ENCODE peak calls at places on chromosomes 16 and 17, in nine cellular contexts. T is stomach, K is OCI-LY7, I is H9, N is vagina, Q is tibial nerve, C is fibroblast of lung, H is mammary epithelial cell, Y is PC-9. J is an unnamed sample.

GRCh38 chr16:75304521-75305363 is 53.3 kb upstream of the BCAR1 start:
- DNase-seq in T (peak; percentile 28), K (no peak), I (no peak), N (no peak), Q (no peak), C (peak; percentile 89), H (peak; percentile 91), Y (peak; percentile 34), J (no peak)

GRCh38 chr16:13153696-13154095 is 252.3 kb downstream of the SHISA9 start:
- DNase-seq in T (no peak), K (no peak), I (no peak), N (peak; percentile 18), Q (no peak), C (no peak), H (no peak), Y (no peak), J (no peak)

GRCh38 chr17:81537856-81538555 is 9.8 kb downstream of the FSCN2 start:
- DNase-seq in T (no peak), K (peak; percentile 35), I (no peak), N (no peak), Q (no peak), C (no peak), H (no peak), Y (no peak), J (no peak)

GRCh38 chr16:66477028-66477515 is 50.0 kb downstream of the BEAN1 start:
- DNase-seq in T (no peak), K (no peak), I (no peak), N (no peak), Q (no peak), C (no peak), H (no peak), Y (no peak), J (no peak)

GRCh38 chr17:79933863-79934652 is 94.8 kb upstream of the CBX4 start:
- DNase-seq in T (peak; percentile 71), K (peak; percentile 26), I (no peak), N (no peak), Q (no peak), C (no peak), H (no peak), Y (peak; percentile 62), J (no peak)

GRCh38 chr17:28665994-28666393 is 4.0 kb downstream of the SUPT6H start:
- DNase-seq in T (no peak), K (no peak), I (no peak), N (no peak), Q (no peak), C (no peak), H (no peak), Y (no peak), J (no peak)

GRCh38 chr17:5331506-5331905 is 49.4 kb downstream of the RABEP1 start:
- DNase-seq in T (no peak), K (no peak), I (no peak), N (no peak), Q (no peak), C (peak; percentile 12), H (no peak), Y (no peak), J (no peak)

GRCh38 chr16:85029413-85029794 is 1.8 kb downstream of the KIAA0513 start:
- DNase-seq in T (no peak), K (no peak), I (no peak), N (no peak), Q (no peak), C (peak; percentile 26), H (peak; percentile 87), Y (no peak), J (peak; percentile 54)

GRCh38 chr16:81224836-81225235 is 13.7 kb upstream of the BCO1 start:
- DNase-seq in T (no peak), K (no peak), I (no peak), N (no peak), Q (no peak), C (no peak), H (no peak), Y (no peak), J (no peak)

GRCh38 chr16:10526962-10527361 is 53.4 kb downstream of the EMP2 start:
- DNase-seq in T (no peak), K (no peak), I (no peak), N (no peak), Q (no peak), C (no peak), H (no peak), Y (no peak), J (no peak)

GRCh38 chr17:40550608-40551007 is 14.7 kb downstream of the CCR7 start:
- DNase-seq in T (peak; percentile 25), K (no peak), I (no peak), N (peak; percentile 94), Q (no peak), C (peak; percentile 93), H (no peak), Y (no peak), J (no peak)
- H3K4me1 ChIP-seq in T (peaks cover 64% of the 10 kb centered on the region), K (peaks cover 44% of the 10 kb centered on the region), I (no peaks in the 10 kb centered on the region), N (peaks cover 87% of the 10 kb centered on the region), Q (peaks cover 57% of the 10 kb centered on the region), C (peaks cover 57% of the 10 kb centered on the region), H (peaks cover 39% of the 10 kb centered on the region), Y (peaks cover 51% of the 10 kb centered on the region), J (no peaks in the 10 kb centered on the region)

GRCh38 chr17:4159761-4160160 is 16.8 kb downstream of the CYB5D2 start:
- DNase-seq in T (no peak), K (no peak), I (no peak), N (no peak), Q (no peak), C (no peak), H (no peak), Y (no peak), J (no peak)

GRCh38 chr17:4155980-4156620 is 13.1 kb downstream of the CYB5D2 start:
- DNase-seq in T (no peak), K (no peak), I (no peak), N (no peak), Q (no peak), C (no peak), H (no peak), Y (no peak), J (no peak)

GRCh38 chr17:4156750-4157381 is 13.9 kb downstream of the CYB5D2 start:
- DNase-seq in T (no peak), K (peak; percentile 11), I (peak; percentile 72), N (no peak), Q (no peak), C (no peak), H (no peak), Y (no peak), J (peak; percentile 21)

GRCh38 chr17:4160294-4160859 is 17.4 kb downstream of the CYB5D2 start:
- DNase-seq in T (no peak), K (no peak), I (no peak), N (no peak), Q (no peak), C (no peak), H (no peak), Y (no peak), J (no peak)

GRCh38 chr17:4157618-4158333 is 14.8 kb downstream of the CYB5D2 start:
- DNase-seq in T (no peak), K (no peak), I (no peak), N (no peak), Q (no peak), C (no peak), H (no peak), Y (no peak), J (no peak)
- H3K4me1 ChIP-seq in T (peaks cover 6% of the 10 kb centered on the region), K (peaks cover 4% of the 10 kb centered on the region), I (no peaks in the 10 kb centered on the region), N (peaks cover 21% of the 10 kb centered on the region), Q (no peaks in the 10 kb centered on the region), C (peaks cover 12% of the 10 kb centered on the region), H (peaks cover 27% of the 10 kb centered on the region), Y (peaks cover 30% of the 10 kb centered on the region), J (peaks cover 15% of the 10 kb centered on the region)

GRCh38 chr16:28182183-28182582 is 29.6 kb downstream of the XPO6 start:
- DNase-seq in T (no peak), K (no peak), I (no peak), N (no peak), Q (no peak), C (peak; percentile 36), H (no peak), Y (no peak), J (no peak)

GRCh38 chr16:28183441-28183840 is 28.3 kb downstream of the XPO6 start:
- DNase-seq in T (no peak), K (no peak), I (no peak), N (no peak), Q (no peak), C (no peak), H (no peak), Y (no peak), J (no peak)

GRCh38 chr16:28183930-28184329 is 27.8 kb downstream of the XPO6 start:
- DNase-seq in T (no peak), K (no peak), I (no peak), N (no peak), Q (no peak), C (no peak), H (no peak), Y (no peak), J (no peak)

GRCh38 chr16:28186752-28187151 is 25.0 kb downstream of the XPO6 start:
- DNase-seq in T (no peak), K (no peak), I (no peak), N (no peak), Q (no peak), C (peak; percentile 18), H (no peak), Y (no peak), J (no peak)

DNA sequence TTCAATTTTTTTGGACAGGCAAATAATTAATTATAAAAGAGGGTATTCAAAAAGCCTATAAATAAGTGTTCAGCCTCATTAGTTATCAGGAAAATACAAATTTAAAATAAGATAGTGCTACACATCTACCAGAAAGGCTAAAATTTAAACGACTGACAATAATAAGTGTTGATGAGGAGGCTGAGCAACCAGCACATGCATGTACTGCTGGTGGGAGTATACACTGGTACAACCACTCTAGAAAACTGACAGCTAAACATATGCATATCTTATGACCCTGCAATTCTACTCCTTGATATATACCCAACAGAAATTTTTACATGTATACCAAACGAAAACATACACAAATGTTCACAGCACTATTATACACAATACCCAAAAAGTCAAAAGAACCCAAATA is 27.1 kb downstream of the XPO6 start:
- DNase-seq in T (no peak), K (no peak), I (no peak), N (no peak), Q (no peak), C (no peak), H (no peak), Y (no peak), J (no peak)
- H3K4me1 ChIP-seq in T (peaks cover 45% of the 10 kb centered on the region), K (peaks cover 63% of the 10 kb centered on the region), I (peaks cover 4% of the 10 kb centered on the region), N (peaks cover 61% of the 10 kb centered on the region), Q (peaks cover 25% of the 10 kb centered on the region), C (peaks cover 38% of the 10 kb centered on the region), H (peaks cover 17% of the 10 kb centered on the region), Y (peaks cover 35% of the 10 kb centered on the region), J (peaks cover 22% of the 10 kb centered on the region)

DNA sequence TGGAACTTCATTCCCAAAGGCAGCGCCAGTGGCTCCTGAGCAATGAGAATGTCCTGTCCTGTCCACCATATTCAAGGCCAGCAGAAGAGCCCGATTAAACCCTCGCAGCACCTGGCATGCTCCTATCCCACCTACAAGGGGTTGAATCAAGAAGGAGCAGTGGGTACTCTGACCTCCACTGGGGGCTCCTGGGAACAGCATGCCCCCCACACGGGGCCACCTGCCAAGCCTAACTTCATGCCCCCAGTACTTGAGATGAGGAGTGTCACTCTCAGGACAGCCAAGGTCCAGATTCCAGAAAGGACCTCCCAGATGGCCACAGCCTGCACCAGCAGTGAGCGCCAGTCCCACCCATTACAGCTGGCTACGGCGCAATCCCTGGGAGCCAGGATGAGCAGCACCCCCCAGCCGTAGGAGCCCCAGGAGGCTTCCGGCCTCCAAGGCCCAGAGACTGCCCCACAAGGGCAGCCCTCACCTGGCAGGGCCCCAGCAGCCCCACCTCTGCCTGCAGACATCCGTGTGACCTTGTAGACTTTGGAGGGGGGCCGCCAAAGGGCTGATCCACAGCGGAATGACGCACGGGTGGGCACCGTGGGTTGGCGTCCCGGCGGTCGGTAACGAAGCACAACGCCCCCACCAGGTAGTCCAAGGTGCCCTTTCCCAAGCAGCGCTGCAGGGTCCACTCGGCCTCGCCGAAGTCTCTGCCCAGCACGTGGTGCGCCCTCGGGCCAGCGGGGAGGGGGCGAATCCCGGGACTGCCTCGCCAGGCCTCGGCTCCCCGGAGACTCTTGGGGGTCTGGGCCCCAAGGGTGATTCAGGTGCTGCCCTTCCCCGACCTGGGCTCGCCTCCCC is 1.0 kb upstream of the MPDU1 start:
- DNase-seq in T (no peak), K (no peak), I (peak; percentile 46), N (no peak), Q (no peak), C (no peak), H (no peak), Y (no peak), J (no peak)
- H3K4me1 ChIP-seq in T (peaks cover 84% of the 10 kb centered on the region), K (peaks cover 39% of the 10 kb centered on the region), I (no peaks in the 10 kb centered on the region), N (peaks cover 78% of the 10 kb centered on the region), Q (peaks cover 40% of the 10 kb centered on the region), C (peaks cover 46% of the 10 kb centered on the region), H (peaks cover 62% of the 10 kb centered on the region), Y (peaks cover 43% of the 10 kb centered on the region), J (peaks cover 21% of the 10 kb centered on the region)

J was measured in HAP-1.